ENCODE peak calls at places on chromosomes 11 and 22, in ten cellular contexts. T is PC-3; O is H9; G is GM23338; U is IMR-90; Z is heart left ventricle; X is ovary; L is cardiac muscle cell; V is upper lobe of right lung; Q is CD8-positive, alpha-beta T cell. D is an unnamed sample. For H3K4me1, the result is how much of the 10 kb centered on the place peaks cover.

GRCh38 chr22:38871360-38872171 is 450 bp downstream of the CBX6 start:
- DNase-seq in V (no peak), O (no peak), Z (no peak), T (no peak), G (peak), Q (no peak), X (peak), L (peak), U (no peak), D (no peak)

GRCh38 chr11:12868315-12869073 is 140.6 kb upstream of the RASSF10 start:
- DNase-seq in X (no peak), G (no peak), U (peak), Q (no peak), T (peak), O (no peak), L (no peak), Z (no peak), V (no peak), D (no peak)

GRCh38 chr11:86737752-86738151 is 62.6 kb upstream of the PRSS23 start:
- DNase-seq in V (no peak), T (peak), O (no peak), U (peak), X (no peak), Q (no peak), Z (no peak), G (no peak), L (peak), D (no peak)

GRCh38 chr11:45211732-45212131 is 65.3 kb downstream of the PRDM11 start:
- DNase-seq in G (peak), L (no peak), U (no peak), V (no peak), Z (no peak), O (no peak), Q (no peak), T (no peak), X (no peak), D (no peak)

GRCh38 chr11:130208241-130209127 is 48.9 kb downstream of the ST14 start:
- DNase-seq in Z (no peak), X (no peak), U (no peak), G (no peak), O (peak), V (peak), L (no peak), Q (no peak), T (no peak), D (no peak)

GRCh38 chr11:95086116-95086515 is 3.5 kb upstream of the ENDOD1 start:
- DNase-seq in G (no peak), U (no peak), O (no peak), V (no peak), L (no peak), X (no peak), T (no peak), Z (no peak), Q (no peak), D (no peak)

GRCh38 chr22:38973289-38974169 is 8.6 kb upstream of the APOBEC3B start:
- DNase-seq in Z (no peak), T (peak), G (peak), V (no peak), Q (peak), L (peak), U (peak), O (peak), X (no peak), D (peak)

GRCh38 chr11:6647282-6647679 is 8.3 kb downstream of the DCHS1 start:
- DNase-seq in T (no peak), V (no peak), Z (peak), O (no peak), X (no peak), U (peak), G (peak), L (peak), Q (no peak), D (no peak)

GRCh38 chr11:119094816-119095065 is 6.9 kb downstream of the DPAGT1 start:
- DNase-seq in G (peak), U (peak), O (no peak), V (peak), T (peak), Q (peak), Z (peak), X (peak), L (peak), D (peak)

GRCh38 chr11:65883786-65884715 is 4.2 kb downstream of the FIBP start:
- DNase-seq in Q (no peak), V (no peak), O (no peak), Z (no peak), T (no peak), L (no peak), G (no peak), X (peak), U (no peak), D (no peak)

GRCh38 chr22:29820941-29821789 is 16.9 kb downstream of the ASCC2 start:
- DNase-seq in V (peak), Q (no peak), O (no peak), U (peak), T (peak), G (no peak), L (peak), Z (peak), X (no peak), D (peak)

GRCh38 chr11:75520688-75521087 is 5.1 kb downstream of the GDPD5 start:
- DNase-seq in V (no peak), U (no peak), G (no peak), X (no peak), Z (no peak), Q (no peak), L (no peak), T (no peak), O (no peak), D (no peak)

GRCh38 chr11:128018692-128019091 is 568.7 kb downstream of the ETS1 start:
- DNase-seq in X (no peak), T (no peak), G (no peak), O (no peak), Z (no peak), U (peak), Q (no peak), L (no peak), V (no peak), D (no peak)

GRCh38 chr11:97743205-97743742 is 1277.5 kb upstream of the CNTN5 start:
- DNase-seq in G (no peak), U (peak), O (no peak), V (no peak), Q (no peak), Z (no peak), X (no peak), L (peak), T (no peak), D (no peak)

GRCh38 chr22:36462475-36462790 is 19.0 kb downstream of the TXN2 start:
- DNase-seq in X (no peak), U (no peak), Q (no peak), Z (no peak), T (no peak), G (no peak), O (no peak), V (no peak), L (no peak), D (no peak)

GRCh38 chr22:42357634-42358296 is 74.4 kb downstream of the NFAM1 start:
- DNase-seq in Z (peak), Q (no peak), U (no peak), G (no peak), T (peak), V (peak), L (no peak), X (no peak), O (no peak), D (peak)

GRCh38 chr11:48006301-48006992 is 26.1 kb downstream of the PTPRJ start:
- DNase-seq in V (no peak), U (peak), T (peak), G (no peak), Q (no peak), X (no peak), L (peak), Z (no peak), O (no peak), D (no peak)

DNA sequence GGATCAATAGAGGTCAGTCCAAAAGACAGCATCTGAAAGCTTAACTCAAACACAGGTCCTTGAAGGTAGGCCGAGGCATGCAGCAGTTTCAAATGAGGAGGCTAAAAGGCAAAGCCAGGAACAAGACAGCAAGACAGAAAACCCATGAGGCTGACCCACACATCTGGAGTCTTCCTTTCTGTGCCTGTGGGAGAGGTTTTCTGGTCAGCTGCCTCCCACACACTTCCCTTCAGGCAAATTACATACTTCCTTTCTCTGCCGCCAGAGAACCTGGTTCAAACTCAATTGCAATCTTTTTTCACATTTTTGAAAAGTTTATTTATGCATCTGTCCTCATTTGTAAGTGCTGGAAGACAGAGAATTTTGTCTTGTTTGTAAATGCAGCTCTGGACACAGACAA is 29.8 kb upstream of the CRTAM start:
- DNase-seq in X (no peak), Z (no peak), T (no peak), L (peak), Q (no peak), O (no peak), G (no peak), U (peak), V (no peak), D (no peak)
- TF ChIP-seq CTCF in X (no peak), Z (no peak), T (no peak), L (no peak), Q (no peak), O (no peak), G (no peak), U (no peak), V (no peak), D (no peak)

DNA sequence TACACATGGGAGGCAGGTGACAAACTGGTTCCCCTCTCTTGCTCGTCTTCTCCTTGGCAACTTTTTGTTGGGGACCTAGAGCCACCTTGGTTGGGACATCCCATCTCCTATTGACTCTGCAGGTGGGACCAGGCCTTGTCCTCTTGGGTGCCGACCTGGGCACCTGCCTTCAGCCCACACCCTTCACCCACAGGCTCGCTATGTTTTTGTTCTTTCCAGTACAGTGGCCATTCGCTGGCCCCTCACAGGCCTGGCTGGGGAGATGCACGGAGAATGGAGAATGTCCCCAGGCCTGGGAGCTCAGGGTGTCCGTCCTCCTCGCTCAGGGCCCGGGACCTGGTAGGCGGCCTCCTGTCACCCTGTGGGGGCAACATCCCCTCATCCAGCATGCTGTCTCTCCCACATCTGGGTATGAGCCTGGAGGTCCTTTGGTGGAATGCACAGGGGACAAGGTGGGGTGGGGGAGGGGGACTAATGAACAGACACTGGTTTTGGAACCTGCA is 14.9 kb upstream of the OMP start:
- DNase-seq in G (no peak), Q (no peak), L (no peak), V (peak), O (no peak), U (no peak), X (no peak), T (no peak), Z (no peak), D (no peak)
- H3K4me1 ChIP-seq in G (under half), Q (under half), L (under half), V (under half), O (under half), U (under half), X (under half), T (under half), Z (under half), D (under half)

GRCh38 chr22:32466496-32466895 is 2.2 kb upstream of the BPIFC start:
- DNase-seq in U (peak), X (no peak), Q (no peak), V (no peak), O (no peak), T (no peak), L (no peak), Z (no peak), G (no peak), D (no peak)
- TF ChIP-seq CTCF in U (no peak), X (no peak), Q (no peak), V (no peak), O (no peak), T (no peak), L (no peak), Z (no peak), G (no peak), D (no peak)

GRCh38 chr11:35742707-35743454 is 80.3 kb downstream of the TRIM44 start:
- DNase-seq in L (no peak), T (no peak), Q (no peak), X (no peak), V (no peak), O (no peak), G (no peak), Z (no peak), U (no peak), D (no peak)
- H3K4me1 ChIP-seq in L (under half), T (under half), Q (under half), X (under half), V (under half), O (under half), G (under half), Z (under half), U (under half), D (under half)

GRCh38 chr11:18019650-18020049 is 6.8 kb upstream of the SERGEF start:
- DNase-seq in T (no peak), V (no peak), L (no peak), G (no peak), U (no peak), Z (no peak), Q (no peak), O (no peak), X (no peak), D (no peak)
- TF ChIP-seq CTCF in T (no peak), V (no peak), L (no peak), G (no peak), U (no peak), Z (no peak), Q (no peak), O (no peak), X (no peak), D (no peak)

DNA sequence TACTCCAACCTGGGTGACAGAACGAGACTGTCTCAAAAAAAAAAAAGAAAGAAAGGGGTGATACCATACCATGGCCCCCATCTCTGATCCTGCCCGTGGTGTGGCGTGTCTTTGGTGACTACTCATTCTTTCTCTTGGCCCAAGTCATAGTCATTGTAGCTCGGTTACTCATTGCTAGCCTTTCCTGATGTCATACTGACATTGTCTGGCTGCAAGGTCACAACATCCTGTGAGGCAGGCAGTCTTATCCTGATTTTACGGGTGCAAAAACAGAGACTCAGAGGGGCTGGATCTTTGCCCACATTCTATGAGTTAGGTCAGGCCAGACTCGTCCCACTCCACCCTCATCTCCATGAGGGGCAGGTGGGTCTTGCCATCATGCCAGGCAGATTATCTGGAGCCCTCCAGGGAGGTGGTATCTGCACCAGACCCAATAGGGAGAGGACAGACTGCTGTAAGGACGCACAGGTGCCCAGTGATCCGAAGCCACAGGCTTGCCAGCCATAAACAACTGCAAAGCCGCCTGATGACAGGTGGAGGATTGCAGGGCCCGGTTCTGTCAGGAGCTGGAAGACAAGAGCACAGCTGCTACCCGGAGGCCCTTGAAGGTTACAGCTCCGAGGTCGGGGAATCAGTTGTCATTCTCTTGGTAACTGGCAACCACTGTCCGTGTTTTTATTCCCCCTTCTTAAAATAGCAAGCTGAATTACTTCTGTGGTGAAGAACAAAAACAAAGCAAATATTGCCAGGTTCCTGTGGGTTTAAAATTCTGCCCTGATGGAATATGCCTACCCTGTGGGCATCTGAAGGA is 13.8 kb downstream of the TOM1 start:
- DNase-seq in V (peak), G (no peak), L (peak), U (peak), Q (no peak), Z (peak), O (no peak), X (peak), T (peak), D (no peak)
- H3K4me1 ChIP-seq in V (under half), G (under half), L (under half), U (under half), Q (under half), Z (half or more), O (under half), X (under half), T (under half), D (under half)